ENCODE peak calls at places on chromosomes 3 and 15, in six cellular contexts. T is glutamatergic neuron, W is hepatocyte, Q is astrocyte of the spinal cord, X is nephron progenitor cell, C is GM12865. U is an unnamed sample.

GRCh38 chr3:66863205-66864135 is 134.6 kb upstream of the KBTBD8 start:
- DNase-seq in X (no peak), C (no peak), T (no peak), Q (no peak), W (no peak), U (no peak)

GRCh38 chr3:129195731-129196256 is 12.1 kb upstream of the CNBP start:
- DNase-seq in W (peak; percentile 64), X (no peak), T (no peak), Q (peak; percentile 96), C (no peak), U (peak; percentile 90)

GRCh38 chr15:84611631-84612030 is 10.8 kb downstream of the ZSCAN2 start:
- DNase-seq in X (no peak), C (no peak), T (no peak), Q (no peak), W (no peak), U (no peak)

GRCh38 chr3:79497447-79498111 is 270.2 kb downstream of the ROBO1 start:
- DNase-seq in X (no peak), T (no peak), Q (peak; percentile 36), W (no peak), C (peak; percentile 5), U (no peak)

GRCh38 chr3:143326983-143327382 is 207.4 kb downstream of the CHST2 start:
- DNase-seq in T (no peak), W (no peak), C (no peak), Q (no peak), X (no peak), U (no peak)

GRCh38 chr3:190387578-190388213 is at the start of gene CLDN16:
- DNase-seq in T (no peak), Q (no peak), C (no peak), W (no peak), X (no peak), U (no peak)

GRCh38 chr15:69080203-69080957 is 65.9 kb downstream of the NOX5 start:
- DNase-seq in T (no peak), W (no peak), X (no peak), C (no peak), Q (no peak), U (peak; percentile 26)

GRCh38 chr15:64213646-64214045 is 50.8 kb upstream of the PPIB start:
- DNase-seq in W (no peak), T (no peak), C (no peak), Q (no peak), X (no peak), U (no peak)

GRCh38 chr3:160676547-160677303 is at the start of gene ARL14:
- DNase-seq in Q (peak; percentile 63), T (no peak), C (peak; percentile 31), W (peak; percentile 78), X (no peak), U (no peak)

GRCh38 chr3:44685128-44685800 is 27.2 kb upstream of the ZNF502 start:
- DNase-seq in W (peak; percentile 77), T (peak; percentile 82), X (peak; percentile 59), Q (peak; percentile 88), C (peak; percentile 86), U (no peak)

GRCh38 chr3:152183473-152183872 is 85.3 kb upstream of the MBNL1 start:
- DNase-seq in C (peak; percentile 75), W (peak; percentile 15), T (peak; percentile 29), Q (peak; percentile 48), X (peak; percentile 28), U (no peak)
- TF ChIP-seq CTCF in C (peak; percentile 66), W (peak; percentile 29), T (peak; percentile 47), Q (peak; percentile 62), X (peak; percentile 48), U (peak; percentile 13)

GRCh38 chr15:59159210-59159609 is 47.4 kb upstream of the LDHAL6B start:
- DNase-seq in W (no peak), X (no peak), T (no peak), C (no peak), Q (no peak), U (no peak)

GRCh38 chr15:59158701-59159034 is 48.0 kb upstream of the LDHAL6B start:
- DNase-seq in X (no peak), W (no peak), T (no peak), C (no peak), Q (no peak), U (peak; percentile 75)

GRCh38 chr15:59157840-59158700 is 48.6 kb upstream of the LDHAL6B start:
- DNase-seq in W (no peak), T (no peak), C (no peak), Q (no peak), X (no peak), U (peak; percentile 69)

GRCh38 chr15:59157398-59157797 is 49.2 kb upstream of the LDHAL6B start:
- DNase-seq in T (no peak), X (no peak), W (no peak), Q (no peak), C (no peak), U (no peak)

GRCh38 chr15:59160880-59161593 is 45.6 kb upstream of the LDHAL6B start:
- DNase-seq in W (peak; percentile 28), Q (no peak), C (peak; percentile 30), T (peak; percentile 67), X (peak; percentile 53), U (no peak)
- TF ChIP-seq CTCF in W (peak; percentile 43), Q (peak; percentile 64), C (peak; percentile 25), T (no peak), X (peak; percentile 52), U (peak; percentile 44)

GRCh38 chr3:185460283-185460682 is 38.6 kb downstream of the TMEM41A start:
- DNase-seq in T (no peak), C (no peak), X (no peak), W (no peak), Q (no peak), U (no peak)

GRCh38 chr3:185465471-185465870 is 33.4 kb downstream of the TMEM41A start:
- DNase-seq in Q (no peak), T (no peak), W (no peak), C (no peak), X (no peak), U (no peak)

GRCh38 chr3:185457376-185457775 is 41.5 kb downstream of the TMEM41A start:
- DNase-seq in Q (no peak), X (no peak), W (no peak), C (no peak), T (no peak), U (no peak)

GRCh38 chr3:185455860-185456259 is 43.0 kb downstream of the TMEM41A start:
- DNase-seq in C (no peak), W (no peak), X (no peak), T (no peak), Q (no peak), U (no peak)

GRCh38 chr3:185460719-185461350 is 38.0 kb downstream of the TMEM41A start:
- DNase-seq in T (no peak), C (peak; percentile 15), Q (peak; percentile 16), X (no peak), W (no peak), U (peak; percentile 14)
- TF ChIP-seq CTCF in T (peak; percentile 34), C (no peak), Q (peak; percentile 34), X (peak; percentile 39), W (peak; percentile 34), U (peak; percentile 53)

DNA sequence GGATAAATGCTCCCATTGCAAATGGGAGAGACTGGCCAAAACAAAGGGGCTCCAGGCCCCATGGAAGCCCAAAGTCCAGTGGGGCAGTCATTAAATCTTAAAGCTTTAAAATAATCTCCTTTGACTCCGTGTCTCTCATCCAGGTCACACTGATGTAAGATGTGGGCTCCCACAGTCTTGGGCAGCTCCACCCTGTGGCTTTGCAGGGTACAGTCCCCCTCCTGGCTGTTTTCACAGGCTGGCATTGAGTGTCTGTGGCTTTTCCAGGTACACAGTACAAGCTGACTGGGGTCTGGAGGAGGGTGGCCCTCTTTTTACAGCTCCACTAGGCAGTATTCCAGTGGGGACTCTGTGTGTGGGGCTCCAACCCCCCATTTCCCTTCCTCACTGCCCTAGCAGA is 45.9 kb downstream of the NIPA2 start:
- DNase-seq in T (no peak), C (no peak), X (no peak), W (no peak), Q (no peak), U (no peak)
- TF ChIP-seq CTCF in T (no peak), C (peak; percentile 11), X (peak; percentile 28), W (no peak), Q (peak; percentile 33), U (peak; percentile 21)

DNA sequence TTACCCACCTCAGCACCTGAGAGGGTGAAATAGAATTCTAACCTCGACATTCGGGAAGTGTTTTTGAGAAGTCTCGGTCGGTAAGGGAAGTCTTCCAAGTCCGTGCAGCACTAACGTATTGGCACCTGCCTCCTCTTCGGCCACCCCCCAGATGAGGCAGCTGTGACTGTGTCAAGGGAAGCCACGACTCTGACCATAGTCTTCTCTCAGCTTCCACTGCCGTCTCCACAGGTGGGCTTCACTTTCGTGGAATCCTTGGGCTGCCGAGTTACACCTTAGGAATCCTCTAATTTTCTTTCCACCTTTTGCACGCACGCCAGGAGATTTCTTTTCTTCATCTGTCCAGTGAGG is 775 bp downstream of the CCNDBP1 start:
- DNase-seq in Q (no peak), X (no peak), W (peak; percentile 28), C (no peak), T (no peak), U (no peak)
- TF ChIP-seq CTCF in Q (no peak), X (no peak), W (no peak), C (no peak), T (peak; percentile 23), U (no peak)